ENCODE peak calls at places on chromosomes 6 and 20, in seven cellular contexts. F, W, D, P, I, Z and M are unnamed samples.

GRCh38 chr6:170038251-170038650 is 252.6 kb downstream of the DLL1 start:
- DNase-seq in F (peak; percentile 51), W (no peak), D (no peak), P (no peak), I (no peak), Z (no peak), M (no peak)

GRCh38 chr6:2764610-2765165 is 505 bp upstream of the WRNIP1 start:
- DNase-seq in F (no peak), W (no peak), D (peak; percentile 52), P (no peak), I (peak; percentile 61), Z (peak; percentile 74), M (peak; percentile 67)

GRCh38 chr6:22940571-22941290 is 371.4 kb downstream of the HDGFL1 start:
- DNase-seq in F (no peak), W (no peak), D (no peak), P (no peak), I (no peak), Z (no peak), M (no peak)

GRCh38 chr6:5287205-5287965 is 26.1 kb downstream of the FARS2 start:
- DNase-seq in F (no peak), W (peak; percentile 22), D (no peak), P (no peak), I (no peak), Z (no peak), M (peak; percentile 46)

GRCh38 chr6:12572884-12573824 is 143.4 kb upstream of the PHACTR1 start:
- DNase-seq in F (no peak), W (no peak), D (no peak), P (peak; percentile 92), I (no peak), Z (no peak), M (no peak)

GRCh38 chr6:119436583-119436982 is 87.0 kb upstream of the MAN1A1 start:
- DNase-seq in F (no peak), W (no peak), D (no peak), P (no peak), I (no peak), Z (no peak), M (no peak)

GRCh38 chr20:60589624-60590023 is 631.4 kb downstream of the CDH26 start:
- DNase-seq in F (no peak), W (peak; percentile 16), D (no peak), P (no peak), I (peak; percentile 75), Z (no peak), M (no peak)

GRCh38 chr6:67952121-67952520 is 683.0 kb upstream of the ADGRB3 start:
- DNase-seq in F (no peak), W (no peak), D (no peak), P (no peak), I (no peak), Z (no peak), M (no peak)

GRCh38 chr6:78799682-78800081 is 67.7 kb upstream of the IRAK1BP1 start:
- DNase-seq in F (no peak), W (no peak), D (no peak), P (no peak), I (no peak), Z (no peak), M (no peak)

GRCh38 chr6:70108230-70108629 is 194.7 kb downstream of the COL9A1 start:
- DNase-seq in F (no peak), W (no peak), D (no peak), P (peak; percentile 26), I (peak; percentile 57), Z (peak; percentile 27), M (no peak)

GRCh38 chr6:149335924-149336323 is 18.4 kb downstream of the TAB2 start:
- DNase-seq in F (no peak), W (no peak), D (no peak), P (peak; percentile 67), I (no peak), Z (no peak), M (no peak)

GRCh38 chr20:45918182-45918737 is 6.3 kb upstream of the PLTP start:
- DNase-seq in F (no peak), W (no peak), D (no peak), P (peak; percentile 33), I (no peak), Z (no peak), M (no peak)

GRCh38 chr6:112300888-112301287 is 46.2 kb upstream of the RFPL4B start:
- DNase-seq in F (no peak), W (no peak), D (no peak), P (no peak), I (no peak), Z (no peak), M (no peak)

GRCh38 chr6:72464791-72465691 is 156.8 kb upstream of the KCNQ5 start:
- DNase-seq in F (no peak), W (no peak), D (no peak), P (no peak), I (no peak), Z (no peak), M (no peak)

GRCh38 chr20:24979036-24979960 is 13.3 kb downstream of the APMAP start:
- DNase-seq in F (no peak), W (no peak), D (no peak), P (no peak), I (no peak), Z (no peak), M (no peak)

GRCh38 chr6:53982361-53983050 is 128.7 kb upstream of the MLIP start:
- DNase-seq in F (no peak), W (no peak), D (no peak), P (no peak), I (no peak), Z (no peak), M (no peak)

GRCh38 chr20:5353624-5354496 is 37.1 kb upstream of the PROKR2 start:
- DNase-seq in F (no peak), W (no peak), D (no peak), P (peak; percentile 88), I (no peak), Z (no peak), M (no peak)

GRCh38 chr20:52311209-52311794 is 119.7 kb upstream of the ZFP64 start:
- DNase-seq in F (no peak), W (no peak), D (no peak), P (no peak), I (no peak), Z (no peak), M (no peak)

GRCh38 chr20:17968366-17969275 is at the start of the genes MGME1 and SNX5:
- DNase-seq in F (peak; percentile 99), W (peak; percentile 100), D (peak; percentile 99), P (peak; percentile 100), I (peak; percentile 99), Z (peak; percentile 99), M (peak; percentile 100)
- H3K4me1 ChIP-seq in F (peaks cover 10% of the 10 kb centered on the region), W (peaks cover 53% of the 10 kb centered on the region), D (peaks cover 4% of the 10 kb centered on the region), P (peaks cover 62% of the 10 kb centered on the region), I (peaks cover 43% of the 10 kb centered on the region), Z (peaks cover 82% of the 10 kb centered on the region), M (peaks cover 3% of the 10 kb centered on the region)

DNA sequence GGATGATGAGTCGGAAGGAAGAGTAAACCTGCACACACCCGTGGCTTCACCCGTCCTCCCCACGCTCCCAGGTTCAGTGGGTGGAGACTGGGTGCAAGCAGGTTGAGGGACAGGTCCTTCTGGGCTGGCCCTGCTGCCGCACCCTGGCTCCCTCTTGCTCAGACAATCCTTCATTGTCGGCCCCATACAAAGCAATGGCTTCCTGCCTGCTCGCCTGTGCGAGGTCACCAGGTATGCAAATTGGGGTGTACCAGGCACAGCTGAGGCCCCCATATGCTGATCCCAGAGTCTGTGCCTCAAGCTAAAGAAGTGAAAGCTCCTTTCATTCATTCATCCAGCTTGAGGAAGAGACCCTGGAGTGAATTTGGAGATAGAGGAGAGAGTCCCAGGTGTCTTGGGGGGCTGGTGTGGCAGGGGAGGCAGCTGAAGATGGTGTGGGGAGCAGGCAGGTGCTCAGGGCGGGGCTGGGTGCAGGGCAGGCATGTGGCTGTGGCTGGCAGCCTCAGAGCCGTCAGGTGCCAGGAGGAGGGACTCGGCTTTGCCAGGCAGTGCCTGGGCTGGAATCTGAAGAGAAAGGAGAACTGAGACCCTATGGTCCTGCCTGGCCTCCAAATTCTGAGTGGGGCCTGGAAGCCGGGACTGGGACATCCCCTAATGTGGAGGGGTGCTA is 4.7 kb downstream of the SLCO4A1 start:
- DNase-seq in F (peak; percentile 83), W (no peak), D (no peak), P (no peak), I (no peak), Z (no peak), M (no peak)
- H3K4me1 ChIP-seq in F (peaks cover 43% of the 10 kb centered on the region), W (peaks cover 42% of the 10 kb centered on the region), D (no peaks in the 10 kb centered on the region), P (peaks cover 4% of the 10 kb centered on the region), I (peaks cover 11% of the 10 kb centered on the region), Z (peaks cover 72% of the 10 kb centered on the region), M (peaks cover 2% of the 10 kb centered on the region)

DNA sequence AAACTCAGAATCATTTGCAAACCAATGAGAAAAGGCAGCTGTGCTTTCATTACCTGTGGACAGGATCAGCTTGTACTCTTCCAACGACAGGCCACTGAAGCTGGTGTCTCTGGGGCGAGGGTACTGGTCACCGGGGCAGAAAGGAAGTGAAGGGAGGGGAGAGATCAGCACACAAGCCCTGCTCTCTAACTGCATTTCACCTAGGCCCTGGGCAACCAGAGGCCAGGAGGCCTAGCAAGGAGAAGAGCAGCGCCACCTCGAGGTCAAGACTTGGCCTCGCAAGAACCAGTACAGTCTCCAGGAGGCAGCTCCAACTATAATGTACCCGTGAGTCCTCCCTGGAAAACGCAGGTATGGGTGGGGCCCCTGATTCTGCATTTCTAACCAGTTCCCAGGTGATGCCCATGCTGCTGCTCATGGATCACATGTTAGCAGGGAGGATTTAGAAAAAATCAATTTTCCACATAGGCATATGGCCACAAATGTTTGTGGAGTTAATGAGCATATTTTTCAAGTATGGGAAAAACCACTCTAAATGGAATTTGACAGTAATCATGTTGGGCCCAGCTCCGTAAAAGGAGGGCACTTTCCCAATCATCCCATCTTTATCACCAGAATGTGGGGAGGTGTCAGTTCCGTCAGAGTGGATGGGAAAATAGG is 11.0 kb downstream of the UQCC2 start:
- DNase-seq in F (peak; percentile 83), W (peak; percentile 61), D (peak; percentile 46), P (peak; percentile 81), I (peak; percentile 89), Z (peak; percentile 66), M (peak; percentile 82)
- H3K4me1 ChIP-seq in F (peaks cover 17% of the 10 kb centered on the region), W (peaks cover 38% of the 10 kb centered on the region), D (no peaks in the 10 kb centered on the region), P (peaks cover 45% of the 10 kb centered on the region), I (no peaks in the 10 kb centered on the region), Z (peaks cover 27% of the 10 kb centered on the region), M (peaks cover 21% of the 10 kb centered on the region)

GRCh38 chr6:16163066-16163465 is 34.2 kb downstream of the MYLIP start:
- DNase-seq in F (no peak), W (no peak), D (no peak), P (peak; percentile 35), I (no peak), Z (no peak), M (no peak)

GRCh38 chr6:16168121-16168520 is 39.2 kb downstream of the MYLIP start:
- DNase-seq in F (no peak), W (no peak), D (no peak), P (no peak), I (no peak), Z (no peak), M (no peak)

GRCh38 chr6:16163535-16164300 is 34.8 kb downstream of the MYLIP start:
- DNase-seq in F (no peak), W (no peak), D (no peak), P (peak; percentile 41), I (no peak), Z (no peak), M (no peak)

GRCh38 chr6:16167219-16167618 is 38.3 kb downstream of the MYLIP start:
- DNase-seq in F (no peak), W (no peak), D (no peak), P (no peak), I (no peak), Z (no peak), M (no peak)

DNA sequence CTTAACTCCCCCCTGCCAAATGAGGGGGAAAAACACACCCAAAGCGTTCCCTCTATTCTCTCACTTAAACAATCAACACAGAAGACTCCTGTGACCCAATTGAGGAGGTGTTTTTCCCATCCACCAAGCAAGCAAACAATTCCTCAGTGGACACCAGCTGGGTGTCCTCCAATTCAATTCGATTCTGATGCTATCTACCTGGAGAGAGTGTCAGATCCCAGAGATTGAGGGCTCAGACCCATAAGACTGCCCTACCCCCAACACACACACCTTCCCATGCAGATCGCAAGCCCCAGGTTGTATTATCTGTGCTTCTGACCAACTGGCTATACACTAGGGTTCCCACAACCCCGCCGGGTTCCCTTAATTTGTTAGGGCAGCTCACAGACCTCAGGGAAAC is 36.8 kb downstream of the MYLIP start:
- DNase-seq in F (no peak), W (no peak), D (no peak), P (no peak), I (no peak), Z (no peak), M (no peak)
- H3K4me1 ChIP-seq in F (no peaks in the 10 kb centered on the region), W (no peaks in the 10 kb centered on the region), D (no peaks in the 10 kb centered on the region), P (peaks cover 7% of the 10 kb centered on the region), I (peaks cover 6% of the 10 kb centered on the region), Z (peaks cover 7% of the 10 kb centered on the region), M (no peaks in the 10 kb centered on the region)